ENCODE peak calls at places on chromosomes 3 and 15, in four cellular contexts. W is left ventricle myocardium inferior, Z is IMR-90, B is cardiac muscle cell. S is an unnamed sample.

GRCh38 chr15:40011303-40011702 is 27.7 kb downstream of the SRP14 start:
- DNase-seq in B (no peak), W (no peak), Z (no peak), S (no peak)

GRCh38 chr15:85031086-85031943 is 49.7 kb downstream of the PDE8A start:
- DNase-seq in B (no peak), Z (no peak), W (no peak), S (no peak)

GRCh38 chr15:64464271-64465005 is 4.1 kb downstream of the ZNF609 start:
- DNase-seq in B (no peak), Z (peak), W (no peak), S (no peak)

GRCh38 chr3:25618043-25618442 is 46.7 kb downstream of the TOP2B start:
- DNase-seq in W (no peak), Z (no peak), B (no peak), S (no peak)

GRCh38 chr15:68223171-68223570 is 6.4 kb downstream of the CLN6 start:
- DNase-seq in B (no peak), W (no peak), Z (no peak), S (no peak)

GRCh38 chr3:46692566-46692983 is 904 bp downstream of the ALS2CL start:
- DNase-seq in Z (no peak), W (no peak), B (no peak), S (no peak)

GRCh38 chr3:45180051-45180450 is 33.9 kb upstream of the CDCP1 start:
- DNase-seq in B (no peak), Z (peak), W (no peak), S (no peak)

GRCh38 chr3:189517981-189518380 is 113.2 kb upstream of the TP63 start:
- DNase-seq in Z (no peak), W (no peak), B (no peak), S (no peak)

GRCh38 chr15:26260517-26261133 is 397.5 kb upstream of the ATP10A start:
- DNase-seq in W (no peak), Z (peak), B (peak), S (no peak)

GRCh38 chr3:52990637-52991036 is 55.2 kb downstream of the SFMBT1 start:
- DNase-seq in W (no peak), B (no peak), Z (no peak), S (no peak)

GRCh38 chr15:41695750-41696436 is 35.7 kb downstream of the MGA start:
- DNase-seq in B (peak), W (no peak), Z (peak), S (peak)

GRCh38 chr15:51874751-51875644 is 45.5 kb downstream of the TMOD3 start:
- DNase-seq in Z (peak), B (no peak), W (no peak), S (peak)

GRCh38 chr3:134076816-134077215 is 47.1 kb upstream of the SLCO2A1 start:
- DNase-seq in B (no peak), Z (no peak), W (no peak), S (no peak)

GRCh38 chr3:106272302-106272701 is 403.5 kb upstream of the CBLB start:
- DNase-seq in Z (no peak), B (no peak), W (no peak), S (no peak)

GRCh38 chr3:58497074-58497473 is 5.2 kb downstream of the KCTD6 start:
- DNase-seq in W (no peak), B (no peak), Z (no peak), S (peak)

GRCh38 chr3:67531149-67532101 is 123.0 kb downstream of the SUCLG2 start:
- DNase-seq in W (no peak), B (no peak), Z (no peak), S (no peak)

GRCh38 chr3:9078561-9079240 is 115.4 kb upstream of the RAD18 start:
- DNase-seq in W (no peak), B (no peak), Z (no peak), S (no peak)

GRCh38 chr3:44033123-44033522 is 208.6 kb upstream of the TOPAZ1 start:
- DNase-seq in Z (no peak), W (no peak), B (no peak), S (no peak)

GRCh38 chr3:182490601-182491485 is 302.5 kb upstream of the ATP11B start:
- DNase-seq in W (no peak), B (peak), Z (no peak), S (peak)

GRCh38 chr3:37504583-37505357 is 330.4 kb upstream of the LRRFIP2 start:
- DNase-seq in Z (no peak), W (no peak), B (peak), S (no peak)

GRCh38 chr3:127226451-127226850 is 33.5 kb downstream of the PRR23E start:
- DNase-seq in B (no peak), Z (no peak), W (no peak), S (no peak)

GRCh38 chr3:5485427-5485826 is 297.9 kb downstream of the EDEM1 start:
- DNase-seq in Z (no peak), W (no peak), B (no peak), S (no peak)
- H3K4me3 ChIP-seq in Z (no peak), W (no peak), B (no peak), S (no peak)

DNA sequence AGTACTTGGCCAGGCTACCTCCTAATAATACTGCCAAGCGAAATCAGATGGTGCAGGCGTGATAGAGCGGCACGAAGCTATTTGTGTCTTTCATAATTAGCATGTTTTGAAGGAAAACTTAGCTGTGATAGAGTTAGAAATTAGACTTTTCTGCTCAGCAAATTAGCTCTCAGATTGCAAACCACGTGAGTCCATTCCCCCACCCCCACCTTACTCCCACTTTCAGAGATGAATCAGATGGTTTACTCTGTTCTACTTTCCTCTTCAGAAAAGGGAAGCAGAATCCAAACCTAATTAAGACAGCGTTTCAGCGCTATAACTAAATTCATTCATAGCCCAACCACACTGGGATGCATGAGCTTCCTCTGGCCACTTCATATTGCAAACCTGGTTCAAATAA is 214.6 kb downstream of the SLCO3A1 start:
- DNase-seq in W (no peak), Z (peak), B (no peak), S (no peak)
- H3K4me3 ChIP-seq in W (no peak), Z (no peak), B (no peak), S (no peak)

GRCh38 chr3:107372506-107372905 is 4.7 kb upstream of the CCDC54 start:
- DNase-seq in B (no peak), W (no peak), Z (no peak), S (no peak)

GRCh38 chr3:107367353-107367752 is 9.9 kb upstream of the CCDC54 start:
- DNase-seq in B (no peak), Z (peak), W (no peak), S (peak)

GRCh38 chr3:107368999-107369398 is 8.2 kb upstream of the CCDC54 start:
- DNase-seq in Z (no peak), B (no peak), W (no peak), S (no peak)

GRCh38 chr3:107370902-107371301 is 6.3 kb upstream of the CCDC54 start:
- DNase-seq in W (no peak), B (no peak), Z (no peak), S (no peak)

GRCh38 chr3:107369791-107370190 is 7.4 kb upstream of the CCDC54 start:
- DNase-seq in Z (peak), B (no peak), W (no peak), S (no peak)
- H3K4me3 ChIP-seq in Z (no peak), B (no peak), W (no peak), S (no peak)

GRCh38 chr3:117218709-117219108 is 509.1 kb downstream of the TUSC7 start:
- DNase-seq in Z (no peak), B (no peak), W (no peak), S (no peak)

GRCh38 chr3:117217355-117217754 is 507.8 kb downstream of the TUSC7 start:
- DNase-seq in W (no peak), B (no peak), Z (peak), S (no peak)

GRCh38 chr3:117219296-117219695 is 509.7 kb downstream of the TUSC7 start:
- DNase-seq in B (no peak), Z (peak), W (no peak), S (no peak)

DNA sequence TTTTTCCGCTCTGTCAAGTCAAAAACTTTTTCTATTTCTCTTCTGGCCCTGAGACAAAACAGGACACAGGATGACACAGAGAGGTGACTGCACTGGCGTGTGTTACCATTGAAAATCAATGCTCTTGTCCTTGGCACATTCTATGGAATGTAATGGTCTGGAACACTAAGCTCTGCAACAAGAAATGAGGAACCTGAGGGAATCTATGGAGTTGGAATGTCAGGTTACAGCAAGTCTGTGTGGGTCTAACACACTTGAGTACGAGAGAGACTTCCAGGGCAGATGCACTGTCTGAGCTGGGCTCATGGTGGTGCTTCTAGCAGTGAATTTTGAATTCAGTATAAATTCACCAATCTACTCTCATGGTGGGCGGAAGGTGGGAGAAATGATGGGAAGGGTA is 508.3 kb downstream of the TUSC7 start:
- DNase-seq in B (no peak), W (no peak), Z (no peak), S (no peak)
- H3K4me3 ChIP-seq in B (no peak), W (no peak), Z (no peak), S (no peak)

GRCh38 chr3:123608263-123608937 is 23.5 kb upstream of the HACD2 start:
- DNase-seq in B (no peak), Z (no peak), W (no peak), S (no peak)

GRCh38 chr3:123610331-123610730 is 25.5 kb upstream of the HACD2 start:
- DNase-seq in W (no peak), Z (no peak), B (no peak), S (no peak)

GRCh38 chr3:123609063-123609462 is 24.2 kb upstream of the HACD2 start:
- DNase-seq in B (peak), W (no peak), Z (no peak), S (no peak)

GRCh38 chr3:123605789-123606234 is 21.0 kb upstream of the HACD2 start:
- DNase-seq in Z (no peak), W (no peak), B (no peak), S (no peak)

GRCh38 chr3:123606527-123606926 is 21.7 kb upstream of the HACD2 start:
- DNase-seq in Z (no peak), W (no peak), B (no peak), S (no peak)
- H3K4me3 ChIP-seq in Z (no peak), W (no peak), B (no peak), S (no peak)

S was measured in astrocyte of the cerebellum.